ENCODE peak calls at places on chromosomes 7 and 10, in four cellular contexts. One of them, this sample, is unnamed.

GRCh38 chr10:12726971-12727831 is 274.3 kb downstream of the CCDC3 start:
- DNase-seq in stimulated activated CD8-positive, alpha-beta memory T cell treated with anti-CD3 and anti-CD28 coated beads, Interleukin-4, amount 100 ng/mL, for 1 hour: no peak
- DNase-seq in HT1080: peak; percentile 30
- DNase-seq in HTR-8/SVneo: no peak
- DNase-seq in this sample: no peak

GRCh38 chr10:116697816-116698215 is 44.5 kb downstream of the HSPA12A start:
- DNase-seq in stimulated activated CD8-positive, alpha-beta memory T cell treated with anti-CD3 and anti-CD28 coated beads, Interleukin-4, amount 100 ng/mL, for 1 hour: no peak
- DNase-seq in HT1080: no peak
- DNase-seq in HTR-8/SVneo: no peak
- DNase-seq in this sample: no peak

GRCh38 chr7:91243591-91244368 is 20.5 kb upstream of the FZD1 start:
- DNase-seq in stimulated activated CD8-positive, alpha-beta memory T cell treated with anti-CD3 and anti-CD28 coated beads, Interleukin-4, amount 100 ng/mL, for 1 hour: no peak
- DNase-seq in HT1080: no peak
- DNase-seq in HTR-8/SVneo: no peak
- DNase-seq in this sample: no peak

GRCh38 chr7:33243319-33243881 is 114.0 kb downstream of the BBS9 start:
- DNase-seq in stimulated activated CD8-positive, alpha-beta memory T cell treated with anti-CD3 and anti-CD28 coated beads, Interleukin-4, amount 100 ng/mL, for 1 hour: no peak
- DNase-seq in HT1080: peak; percentile 14
- DNase-seq in HTR-8/SVneo: peak; percentile 40
- DNase-seq in this sample: peak; percentile 55

GRCh38 chr7:6398943-6399342 is 48.8 kb downstream of the DAGLB start:
- DNase-seq in stimulated activated CD8-positive, alpha-beta memory T cell treated with anti-CD3 and anti-CD28 coated beads, Interleukin-4, amount 100 ng/mL, for 1 hour: no peak
- DNase-seq in HT1080: no peak
- DNase-seq in HTR-8/SVneo: no peak
- DNase-seq in this sample: peak; percentile 94

GRCh38 chr10:55782181-55782580 is 578.9 kb downstream of the ZWINT start:
- DNase-seq in stimulated activated CD8-positive, alpha-beta memory T cell treated with anti-CD3 and anti-CD28 coated beads, Interleukin-4, amount 100 ng/mL, for 1 hour: no peak
- DNase-seq in HT1080: no peak
- DNase-seq in HTR-8/SVneo: no peak
- DNase-seq in this sample: no peak

GRCh38 chr7:145106001-145106400 is 270.1 kb upstream of the TPK1 start:
- DNase-seq in stimulated activated CD8-positive, alpha-beta memory T cell treated with anti-CD3 and anti-CD28 coated beads, Interleukin-4, amount 100 ng/mL, for 1 hour: no peak
- DNase-seq in HT1080: peak; percentile 51
- DNase-seq in HTR-8/SVneo: no peak
- DNase-seq in this sample: no peak

GRCh38 chr7:22256702-22257101 is 100.3 kb downstream of the RAPGEF5 start:
- DNase-seq in stimulated activated CD8-positive, alpha-beta memory T cell treated with anti-CD3 and anti-CD28 coated beads, Interleukin-4, amount 100 ng/mL, for 1 hour: no peak
- DNase-seq in HT1080: no peak
- DNase-seq in HTR-8/SVneo: no peak
- DNase-seq in this sample: no peak

GRCh38 chr7:101848168-101848951 is 30.9 kb downstream of the CUX1 start:
- DNase-seq in stimulated activated CD8-positive, alpha-beta memory T cell treated with anti-CD3 and anti-CD28 coated beads, Interleukin-4, amount 100 ng/mL, for 1 hour: no peak
- DNase-seq in HT1080: no peak
- DNase-seq in HTR-8/SVneo: no peak
- DNase-seq in this sample: no peak

GRCh38 chr7:4479367-4480039 is 202.6 kb upstream of the FOXK1 start:
- DNase-seq in stimulated activated CD8-positive, alpha-beta memory T cell treated with anti-CD3 and anti-CD28 coated beads, Interleukin-4, amount 100 ng/mL, for 1 hour: no peak
- DNase-seq in HT1080: peak; percentile 74
- DNase-seq in HTR-8/SVneo: peak; percentile 88
- DNase-seq in this sample: peak; percentile 76

GRCh38 chr7:121620953-121621606 is 225.0 kb upstream of the FAM3C start:
- DNase-seq in stimulated activated CD8-positive, alpha-beta memory T cell treated with anti-CD3 and anti-CD28 coated beads, Interleukin-4, amount 100 ng/mL, for 1 hour: no peak
- DNase-seq in HT1080: no peak
- DNase-seq in HTR-8/SVneo: no peak
- DNase-seq in this sample: no peak

GRCh38 chr10:24034571-24034970 is 174.4 kb upstream of the KIAA1217 start:
- DNase-seq in stimulated activated CD8-positive, alpha-beta memory T cell treated with anti-CD3 and anti-CD28 coated beads, Interleukin-4, amount 100 ng/mL, for 1 hour: no peak
- DNase-seq in HT1080: peak; percentile 1
- DNase-seq in HTR-8/SVneo: no peak
- DNase-seq in this sample: no peak

GRCh38 chr10:22605168-22605567 is 109.2 kb downstream of the PIP4K2A start:
- DNase-seq in stimulated activated CD8-positive, alpha-beta memory T cell treated with anti-CD3 and anti-CD28 coated beads, Interleukin-4, amount 100 ng/mL, for 1 hour: no peak
- DNase-seq in HT1080: peak; percentile 23
- DNase-seq in HTR-8/SVneo: no peak
- DNase-seq in this sample: peak; percentile 42

GRCh38 chr7:6615853-6616555 is 594 bp downstream of the ZNF853 start:
- DNase-seq in stimulated activated CD8-positive, alpha-beta memory T cell treated with anti-CD3 and anti-CD28 coated beads, Interleukin-4, amount 100 ng/mL, for 1 hour: no peak
- DNase-seq in HT1080: no peak
- DNase-seq in HTR-8/SVneo: no peak
- DNase-seq in this sample: no peak

GRCh38 chr10:120997313-120998102 is 146.3 kb downstream of the WDR11 start:
- DNase-seq in stimulated activated CD8-positive, alpha-beta memory T cell treated with anti-CD3 and anti-CD28 coated beads, Interleukin-4, amount 100 ng/mL, for 1 hour: no peak
- DNase-seq in HT1080: no peak
- DNase-seq in HTR-8/SVneo: no peak
- DNase-seq in this sample: no peak

GRCh38 chr7:11192506-11192905 is 218.8 kb downstream of the PHF14 start:
- DNase-seq in stimulated activated CD8-positive, alpha-beta memory T cell treated with anti-CD3 and anti-CD28 coated beads, Interleukin-4, amount 100 ng/mL, for 1 hour: no peak
- DNase-seq in HT1080: peak; percentile 58
- DNase-seq in HTR-8/SVneo: no peak
- DNase-seq in this sample: no peak

GRCh38 chr10:107813396-107813795 is 648.9 kb upstream of the SORCS1 start:
- DNase-seq in stimulated activated CD8-positive, alpha-beta memory T cell treated with anti-CD3 and anti-CD28 coated beads, Interleukin-4, amount 100 ng/mL, for 1 hour: no peak
- DNase-seq in HT1080: no peak
- DNase-seq in HTR-8/SVneo: no peak
- DNase-seq in this sample: no peak

GRCh38 chr10:62017141-62017870 is 115.8 kb downstream of the ARID5B start:
- DNase-seq in stimulated activated CD8-positive, alpha-beta memory T cell treated with anti-CD3 and anti-CD28 coated beads, Interleukin-4, amount 100 ng/mL, for 1 hour: no peak
- DNase-seq in HT1080: no peak
- DNase-seq in HTR-8/SVneo: no peak
- DNase-seq in this sample: no peak

GRCh38 chr7:128176696-128177095 is 64.4 kb upstream of the LEP start:
- DNase-seq in stimulated activated CD8-positive, alpha-beta memory T cell treated with anti-CD3 and anti-CD28 coated beads, Interleukin-4, amount 100 ng/mL, for 1 hour: no peak
- DNase-seq in HT1080: peak; percentile 54
- DNase-seq in HTR-8/SVneo: no peak
- DNase-seq in this sample: no peak

This sample was measured in RWPE1.